ENCODE peak calls at places on chromosomes 11 and 22, in nine cellular contexts. J is RPMI7951; D is NT2/D1; U is cardiac fibroblast; X is progenitor cell of endocrine pancreas; K is GM13977; P is stimulated activated CD8-positive, alpha-beta memory T cell treated with anti-CD3 and anti-CD28 coated beads, Interleukin-2, amount 100 ng/mL, for 48 hours; V is germinal center; Z is frontal cortex. I is an unnamed sample.

GRCh38 chr11:76807206-76807875 is 24.2 kb downstream of the TSKU start:
- DNase-seq in J (peak), D (peak), U (peak), X (peak), K (peak), P (peak), V (peak), Z (peak), I (peak)

GRCh38 chr22:31244044-31244942 is 32.2 kb downstream of the LIMK2 start:
- DNase-seq in J (peak), D (peak), U (peak), X (no peak), K (no peak), P (no peak), V (no peak), Z (no peak), I (peak)

GRCh38 chr22:46081831-46082210 is 68.5 kb upstream of the PPARA start:
- DNase-seq in J (no peak), D (no peak), U (no peak), X (no peak), K (no peak), P (no peak), V (no peak), Z (no peak), I (peak)

GRCh38 chr11:7944123-7944522 is 2.6 kb upstream of the OR10A3 start:
- DNase-seq in J (no peak), D (no peak), U (no peak), X (no peak), K (no peak), P (no peak), V (no peak), Z (no peak), I (no peak)

GRCh38 chr11:73942030-73942429 is 8.8 kb upstream of the DNAJB13 start:
- DNase-seq in J (peak), D (no peak), U (no peak), X (no peak), K (no peak), P (no peak), V (no peak), Z (no peak), I (no peak)

GRCh38 chr22:35313311-35314121 is 13.8 kb downstream of the TOM1 start:
- DNase-seq in J (peak), D (no peak), U (peak), X (no peak), K (no peak), P (no peak), V (no peak), Z (no peak), I (peak)

GRCh38 chr11:27471588-27472397 is 797 bp downstream of the LGR4 start:
- DNase-seq in J (peak), D (no peak), U (peak), X (peak), K (peak), P (no peak), V (peak), Z (peak), I (peak)

GRCh38 chr22:32574397-32574796 is 99.8 kb downstream of the FBXO7 start:
- DNase-seq in J (peak), D (no peak), U (no peak), X (no peak), K (no peak), P (no peak), V (no peak), Z (no peak), I (no peak)

GRCh38 chr11:93249437-93250210 is 51.8 kb upstream of the SLC36A4 start:
- DNase-seq in J (no peak), D (no peak), U (no peak), X (no peak), K (no peak), P (no peak), V (no peak), Z (no peak), I (no peak)

GRCh38 chr11:34940026-34940677 is 23.7 kb downstream of the PDHX start:
- DNase-seq in J (no peak), D (no peak), U (peak), X (no peak), K (peak), P (no peak), V (no peak), Z (no peak), I (peak)

GRCh38 chr11:69862331-69862761 is 43.1 kb upstream of the FGF3 start:
- DNase-seq in J (no peak), D (no peak), U (no peak), X (no peak), K (no peak), P (no peak), V (no peak), Z (no peak), I (no peak)

GRCh38 chr11:101169944-101170343 is 40.3 kb upstream of the PGR start:
- DNase-seq in J (no peak), D (no peak), U (no peak), X (no peak), K (no peak), P (no peak), V (no peak), Z (no peak), I (no peak)

GRCh38 chr22:38412435-38413084 is 42.4 kb downstream of the KCNJ4 start:
- DNase-seq in J (no peak), D (no peak), U (no peak), X (no peak), K (peak), P (peak), V (peak), Z (peak), I (peak)

GRCh38 chr11:7418061-7418460 is 67.2 kb upstream of the OLFML1 start:
- DNase-seq in J (peak), D (no peak), U (no peak), X (no peak), K (no peak), P (no peak), V (no peak), Z (no peak), I (no peak)

GRCh38 chr11:27701262-27702105 is 1.2 kb upstream of the BDNF start:
- DNase-seq in J (peak), D (no peak), U (peak), X (no peak), K (no peak), P (no peak), V (no peak), Z (no peak), I (peak)

GRCh38 chr11:111922803-111923202 is 4.1 kb downstream of the C11orf52 start:
- DNase-seq in J (peak), D (no peak), U (peak), X (no peak), K (no peak), P (no peak), V (no peak), Z (no peak), I (peak)

GRCh38 chr11:39990413-39990812 is 1469.0 kb downstream of the LRRC4C start:
- DNase-seq in J (no peak), D (no peak), U (no peak), X (no peak), K (no peak), P (no peak), V (no peak), Z (no peak), I (no peak)

GRCh38 chr22:29343313-29343805 is 27.9 kb upstream of the RASL10A start:
- DNase-seq in J (peak), D (no peak), U (peak), X (no peak), K (no peak), P (no peak), V (no peak), Z (no peak), I (peak)